ENCODE peak calls at places on chromosomes 11 and 22, in four cellular contexts. G is ovary; M is fibroblast of lung; W is CD8-positive, alpha-beta memory T cell. H is an unnamed sample.

GRCh38 chr22:23243006-23243573 is 62.8 kb downstream of the BCR start:
- DNase-seq in G (no peak), M (no peak), W (peak; percentile 48), H (no peak)

GRCh38 chr22:45689195-45689594 is 17.6 kb downstream of the ATXN10 start:
- DNase-seq in G (no peak), M (no peak), W (no peak), H (no peak)

GRCh38 chr22:19291580-19292261 is at the start of gene CLTCL1:
- DNase-seq in G (peak; percentile 89), M (peak; percentile 73), W (peak; percentile 72), H (peak; percentile 72)

GRCh38 chr22:43956805-43957463 is 1.7 kb downstream of the SAMM50 start:
- DNase-seq in G (no peak), M (no peak), W (no peak), H (no peak)

GRCh38 chr11:9065614-9066431 is 25.6 kb downstream of the SCUBE2 start:
- DNase-seq in G (no peak), M (no peak), W (no peak), H (no peak)

GRCh38 chr11:97888641-97889040 is 1132.1 kb upstream of the CNTN5 start:
- DNase-seq in G (no peak), M (no peak), W (no peak), H (no peak)

GRCh38 chr11:35375332-35376125 is 43.8 kb downstream of the SLC1A2 start:
- DNase-seq in G (no peak), M (no peak), W (no peak), H (no peak)

GRCh38 chr22:20578707-20579106 is 71.3 kb downstream of the MED15 start:
- DNase-seq in G (no peak), M (no peak), W (no peak), H (no peak)

GRCh38 chr11:28632338-28632737 is 524.1 kb downstream of the METTL15 start:
- DNase-seq in G (no peak), M (no peak), W (no peak), H (no peak)

GRCh38 chr11:77269484-77270123 is 31.9 kb downstream of the GDPD4 start:
- DNase-seq in G (no peak), M (peak; percentile 58), W (no peak), H (no peak)

GRCh38 chr11:63769719-63770443 is 1.3 kb upstream of the ZFTA start:
- DNase-seq in G (no peak), M (no peak), W (no peak), H (peak; percentile 37)

GRCh38 chr11:28702871-28703270 is 594.7 kb downstream of the METTL15 start:
- DNase-seq in G (no peak), M (no peak), W (no peak), H (no peak)

GRCh38 chr22:17104336-17104935 is 16.7 kb downstream of the TMEM121B start:
- DNase-seq in G (no peak), M (no peak), W (no peak), H (no peak)

GRCh38 chr11:59283311-59283710 is 70.6 kb upstream of the MPEG1 start:
- DNase-seq in G (no peak), M (no peak), W (no peak), H (no peak)

GRCh38 chr11:121535122-121535796 is 82.5 kb upstream of the SORL1-AS1 start:
- DNase-seq in G (no peak), M (no peak), W (no peak), H (no peak)

DNA sequence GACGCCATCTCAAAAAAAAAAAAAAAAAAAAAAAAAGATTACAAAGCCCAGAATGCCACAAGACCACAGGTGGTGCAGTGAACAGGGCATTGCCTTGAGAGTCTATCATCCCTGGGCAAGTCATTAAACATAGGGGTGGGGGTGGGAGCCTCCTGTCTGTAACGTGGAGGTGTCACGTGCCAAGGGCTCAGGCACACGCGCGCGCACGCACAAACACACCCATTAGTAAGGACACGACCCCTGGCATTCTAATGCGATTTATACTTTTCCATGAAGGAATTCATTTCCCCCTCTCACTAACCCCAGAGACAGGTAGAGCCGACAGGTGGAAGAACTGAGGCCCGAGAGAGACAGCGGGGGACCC is 5.8 kb upstream of the GCAT start:
- DNase-seq in G (no peak), M (no peak), W (no peak), H (no peak)
- H3K27me3 ChIP-seq in G (no peaks in the 10 kb centered on the region), M (no peaks in the 10 kb centered on the region), W (peaks cover 27% of the 10 kb centered on the region), H (no peaks in the 10 kb centered on the region)

GRCh38 chr22:49968831-49969661 is 8.5 kb downstream of the PIM3 start:
- DNase-seq in G (peak; percentile 47), M (no peak), W (no peak), H (peak; percentile 34)

GRCh38 chr22:49966716-49967332 is 6.3 kb downstream of the PIM3 start:
- DNase-seq in G (peak; percentile 73), M (peak; percentile 67), W (no peak), H (peak; percentile 54)

GRCh38 chr22:49966041-49966715 is 5.6 kb downstream of the PIM3 start:
- DNase-seq in G (peak; percentile 44), M (no peak), W (no peak), H (peak; percentile 8)

GRCh38 chr22:49968313-49968830 is 7.8 kb downstream of the PIM3 start:
- DNase-seq in G (peak; percentile 43), M (no peak), W (no peak), H (peak; percentile 26)

DNA sequence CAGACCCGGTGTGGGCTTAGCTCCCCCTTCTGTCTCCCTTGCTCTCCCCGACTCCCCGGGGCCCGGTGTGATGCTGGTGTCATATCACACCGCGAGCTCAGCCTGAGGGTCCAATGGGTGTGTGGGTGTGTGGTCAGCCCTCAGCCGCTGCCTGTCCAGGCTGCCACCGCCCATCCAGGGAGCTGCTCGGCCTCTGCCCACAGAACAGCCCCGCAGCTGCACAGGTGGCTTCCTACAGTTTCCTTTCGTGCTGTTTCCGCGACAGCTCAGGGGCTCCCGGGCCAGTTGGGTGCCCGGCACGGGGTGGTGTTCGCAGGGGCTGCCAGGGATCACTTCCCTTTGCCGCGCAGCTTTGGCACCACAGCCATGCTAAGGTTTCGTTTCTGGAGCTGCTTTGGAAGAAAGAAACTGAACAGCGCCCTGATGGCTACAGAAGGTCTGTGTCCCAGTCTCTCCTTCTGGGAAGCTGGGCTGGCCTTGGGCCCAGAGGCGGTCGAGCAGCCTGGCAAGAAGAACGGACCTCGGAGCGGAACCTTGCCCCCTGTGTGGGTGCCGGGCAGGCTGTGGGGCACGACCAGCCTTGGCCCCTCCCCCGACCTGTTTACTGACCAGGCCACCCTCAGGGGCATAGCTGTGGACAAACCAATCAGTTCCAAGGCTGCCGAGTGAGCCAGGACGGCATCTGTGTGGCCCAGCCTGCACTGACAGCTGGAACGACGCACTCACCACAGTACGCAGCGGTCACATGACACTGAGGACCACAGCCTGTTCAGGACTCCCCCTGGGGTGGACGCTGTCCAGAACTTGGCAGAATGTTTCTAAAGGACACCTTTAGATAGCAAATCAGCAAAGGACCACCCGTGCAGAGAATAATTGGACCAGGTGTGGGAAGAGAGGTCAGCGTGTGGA is 7.0 kb downstream of the PIM3 start:
- DNase-seq in G (peak; percentile 73), M (peak; percentile 75), W (no peak), H (peak; percentile 81)
- H3K4me3 ChIP-seq in G (peak overlapping the region; percentile 13), M (peak overlapping the region; percentile 38), W (no peak overlapping the region), H (peak overlapping the region; percentile 12)

GRCh38 chr11:46345881-46346484 is 1.3 kb upstream of the DGKZ start:
- DNase-seq in G (no peak), M (no peak), W (peak; percentile 17), H (no peak)
- H3K27ac ChIP-seq in G (no peak overlapping the region), M (no peak overlapping the region), W (peak overlapping the region; percentile 20), H (no peak overlapping the region)

GRCh38 chr11:1043563-1044096 is 7.1 kb upstream of the MUC6 start:
- DNase-seq in G (no peak), M (no peak), W (no peak), H (no peak)
- H3K27me3 ChIP-seq in G (no peaks in the 10 kb centered on the region), M (no peaks in the 10 kb centered on the region), W (no peaks in the 10 kb centered on the region), H (peaks cover 24% of the 10 kb centered on the region)

GRCh38 chr11:130076774-130077481 is 7.2 kb downstream of the APLP2 start:
- DNase-seq in G (no peak), M (no peak), W (no peak), H (no peak)
- H3K4me3 ChIP-seq in G (no peak overlapping the region), M (no peak overlapping the region), W (no peak overlapping the region), H (no peak overlapping the region)

DNA sequence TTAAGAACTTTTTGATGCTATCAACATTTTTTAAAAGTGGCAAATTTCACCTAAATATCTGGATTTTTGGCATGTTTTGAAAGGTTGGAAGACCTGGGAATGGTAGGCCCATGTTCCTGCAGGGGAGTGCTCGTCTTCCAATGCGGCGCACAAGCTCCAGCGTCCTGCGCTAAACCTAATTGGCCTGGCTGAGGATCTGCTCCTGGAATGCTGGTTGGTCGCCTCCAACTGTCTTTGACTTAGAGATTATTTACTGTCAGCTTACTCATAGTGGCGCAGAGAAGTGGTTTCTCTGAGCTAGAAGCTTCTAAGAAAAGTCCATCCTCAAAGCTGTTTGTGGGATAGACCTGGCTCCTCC is 615 bp upstream of the LIMK2 start:
- DNase-seq in G (no peak), M (no peak), W (no peak), H (no peak)
- H3K27ac ChIP-seq in G (peak overlapping the region; percentile 1), M (no peak overlapping the region), W (peak overlapping the region; percentile 69), H (peak overlapping the region; percentile 82)

DNA sequence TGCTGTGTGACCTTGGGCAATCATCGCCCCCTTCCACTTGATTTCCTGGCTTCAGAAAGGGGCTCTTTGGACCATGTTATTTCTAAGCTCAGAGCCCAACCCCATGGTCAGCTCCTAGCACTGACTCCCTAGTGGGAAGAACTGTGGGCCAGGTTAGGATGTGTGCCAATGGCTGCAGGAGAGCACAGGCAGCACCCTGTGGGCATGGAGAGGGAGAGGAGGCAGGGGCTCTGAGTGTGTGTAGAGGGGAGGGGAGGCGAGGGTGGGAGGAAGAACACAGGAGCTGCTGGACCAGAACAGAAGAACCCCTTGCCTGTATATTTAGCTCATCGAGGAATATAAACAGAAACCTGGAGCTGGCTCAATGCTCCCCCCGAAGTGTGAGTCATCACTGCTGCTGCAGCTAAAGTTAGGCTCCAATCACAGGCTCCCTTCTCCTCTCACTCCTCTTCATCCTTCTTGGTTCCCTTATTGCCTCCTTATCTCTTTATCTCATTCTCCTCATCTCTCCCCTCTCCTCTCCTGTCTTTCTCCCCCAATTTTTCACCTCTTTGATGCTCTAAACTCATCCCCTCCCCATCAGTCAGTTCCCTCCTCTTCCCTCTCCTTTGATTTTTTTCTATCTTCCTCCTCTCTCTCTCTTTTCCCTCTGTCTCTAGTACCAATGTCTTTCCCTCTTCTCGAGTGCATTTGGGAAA is 14.5 kb upstream of the RPS19BP1 start:
- DNase-seq in G (no peak), M (peak; percentile 59), W (no peak), H (peak; percentile 67)
- H3K27me3 ChIP-seq in G (no peaks in the 10 kb centered on the region), M (peaks cover 7% of the 10 kb centered on the region), W (no peaks in the 10 kb centered on the region), H (no peaks in the 10 kb centered on the region)

DNA sequence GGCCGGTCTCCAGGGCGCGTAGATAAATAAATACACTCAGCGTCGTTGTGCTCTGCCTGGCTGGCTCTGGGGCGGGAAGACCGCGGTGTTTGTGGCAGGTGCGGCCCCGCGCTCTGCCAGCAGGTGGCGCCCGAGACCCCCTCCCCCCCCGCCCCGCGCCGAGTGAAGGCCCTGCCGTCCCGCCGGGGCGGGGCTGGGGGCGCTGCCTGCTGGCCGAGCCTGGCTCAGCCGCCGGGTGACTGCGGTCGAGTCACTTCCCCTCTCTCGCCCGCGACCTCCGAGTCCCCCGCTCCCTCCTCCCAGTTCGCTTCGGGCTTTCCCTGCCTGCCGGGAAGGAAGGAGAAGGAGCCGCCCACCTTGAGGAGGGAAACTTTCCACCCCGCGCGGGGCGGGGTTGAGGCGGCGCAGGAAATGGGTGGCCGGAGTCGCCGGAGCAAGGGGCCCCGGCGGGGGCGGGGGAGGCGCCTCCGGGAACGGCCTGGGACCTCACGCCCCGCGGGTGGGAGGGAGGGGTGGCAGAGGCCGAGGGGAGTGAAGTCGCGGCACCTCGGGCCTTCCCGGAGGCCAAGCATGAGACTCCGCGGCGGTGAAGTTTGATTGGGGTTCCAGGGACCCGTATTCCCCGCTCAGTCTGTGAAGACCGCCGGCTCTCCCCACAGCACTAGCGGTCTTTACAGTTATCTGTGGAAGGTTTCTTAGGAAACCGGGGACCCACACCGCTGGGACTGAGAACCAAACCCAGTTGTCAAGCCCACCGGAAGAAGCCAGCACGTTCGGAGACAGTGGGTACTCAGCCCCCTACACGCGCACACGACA is 1.5 kb upstream of the EHBP1L1 start:
- DNase-seq in G (peak; percentile 90), M (peak; percentile 95), W (peak; percentile 91), H (no peak)
- H3K4me3 ChIP-seq in G (peak overlapping the region; percentile 69), M (peak overlapping the region; percentile 89), W (peak overlapping the region; percentile 87), H (peak overlapping the region; percentile 95)